ENCODE peak calls at places on chromosomes 11 and 22, in five cellular contexts. One of them, this sample, is unnamed.

GRCh38 chr11:62559204-62559603 is 12.6 kb upstream of the AHNAK start:
- DNase-seq in spleen: peak
- DNase-seq in stimulated activated CD4-positive, alpha-beta T cell treated with anti-CD3 and anti-CD28 coated beads, Interleukin-1b, Interleukin-23, amount 100 ng/mL, for 1 hour: no peak
- DNase-seq in fibroblast of lung: no peak
- DNase-seq in EL: no peak
- DNase-seq in this sample: no peak

GRCh38 chr11:119047205-119047604 is 9.8 kb downstream of the HYOU1 start:
- DNase-seq in spleen: peak
- DNase-seq in stimulated activated CD4-positive, alpha-beta T cell treated with anti-CD3 and anti-CD28 coated beads, Interleukin-1b, Interleukin-23, amount 100 ng/mL, for 1 hour: no peak
- DNase-seq in fibroblast of lung: no peak
- DNase-seq in EL: no peak
- DNase-seq in this sample: no peak

GRCh38 chr11:36071917-36072500 is 128.1 kb downstream of the LDLRAD3 start:
- DNase-seq in spleen: no peak
- DNase-seq in stimulated activated CD4-positive, alpha-beta T cell treated with anti-CD3 and anti-CD28 coated beads, Interleukin-1b, Interleukin-23, amount 100 ng/mL, for 1 hour: no peak
- DNase-seq in fibroblast of lung: no peak
- DNase-seq in EL: no peak
- DNase-seq in this sample: no peak

GRCh38 chr11:120547301-120547700 is 35.8 kb downstream of the GRIK4 start:
- DNase-seq in spleen: no peak
- DNase-seq in stimulated activated CD4-positive, alpha-beta T cell treated with anti-CD3 and anti-CD28 coated beads, Interleukin-1b, Interleukin-23, amount 100 ng/mL, for 1 hour: no peak
- DNase-seq in fibroblast of lung: peak
- DNase-seq in EL: peak
- DNase-seq in this sample: no peak

GRCh38 chr11:43738600-43739409 is 58.3 kb downstream of the HSD17B12 start:
- DNase-seq in spleen: no peak
- DNase-seq in stimulated activated CD4-positive, alpha-beta T cell treated with anti-CD3 and anti-CD28 coated beads, Interleukin-1b, Interleukin-23, amount 100 ng/mL, for 1 hour: no peak
- DNase-seq in fibroblast of lung: peak
- DNase-seq in EL: peak
- DNase-seq in this sample: peak

GRCh38 chr11:70517203-70517602 is 118.9 kb downstream of the CTTN start:
- DNase-seq in spleen: peak
- DNase-seq in stimulated activated CD4-positive, alpha-beta T cell treated with anti-CD3 and anti-CD28 coated beads, Interleukin-1b, Interleukin-23, amount 100 ng/mL, for 1 hour: no peak
- DNase-seq in fibroblast of lung: no peak
- DNase-seq in EL: no peak
- DNase-seq in this sample: no peak

GRCh38 chr11:5291207-5291838 is 10.4 kb downstream of the OR51B4 start:
- DNase-seq in spleen: no peak
- DNase-seq in stimulated activated CD4-positive, alpha-beta T cell treated with anti-CD3 and anti-CD28 coated beads, Interleukin-1b, Interleukin-23, amount 100 ng/mL, for 1 hour: no peak
- DNase-seq in fibroblast of lung: peak
- DNase-seq in EL: peak
- DNase-seq in this sample: no peak

GRCh38 chr11:27553186-27553585 is 46.6 kb upstream of the LIN7C start:
- DNase-seq in spleen: no peak
- DNase-seq in stimulated activated CD4-positive, alpha-beta T cell treated with anti-CD3 and anti-CD28 coated beads, Interleukin-1b, Interleukin-23, amount 100 ng/mL, for 1 hour: no peak
- DNase-seq in fibroblast of lung: no peak
- DNase-seq in EL: no peak
- DNase-seq in this sample: no peak

GRCh38 chr11:126637800-126638175 is 282.3 kb downstream of the ST3GAL4 start:
- DNase-seq in spleen: no peak
- DNase-seq in stimulated activated CD4-positive, alpha-beta T cell treated with anti-CD3 and anti-CD28 coated beads, Interleukin-1b, Interleukin-23, amount 100 ng/mL, for 1 hour: no peak
- DNase-seq in fibroblast of lung: peak
- DNase-seq in EL: peak
- DNase-seq in this sample: no peak

GRCh38 chr11:66936326-66936725 is 21.9 kb downstream of the PC start:
- DNase-seq in spleen: no peak
- DNase-seq in stimulated activated CD4-positive, alpha-beta T cell treated with anti-CD3 and anti-CD28 coated beads, Interleukin-1b, Interleukin-23, amount 100 ng/mL, for 1 hour: no peak
- DNase-seq in fibroblast of lung: peak
- DNase-seq in EL: peak
- DNase-seq in this sample: no peak

GRCh38 chr11:132821027-132821426 is 711.3 kb downstream of the OPCML start:
- DNase-seq in spleen: no peak
- DNase-seq in stimulated activated CD4-positive, alpha-beta T cell treated with anti-CD3 and anti-CD28 coated beads, Interleukin-1b, Interleukin-23, amount 100 ng/mL, for 1 hour: no peak
- DNase-seq in fibroblast of lung: no peak
- DNase-seq in EL: peak
- DNase-seq in this sample: no peak

GRCh38 chr22:45678961-45679912 is 7.6 kb downstream of the ATXN10 start:
- DNase-seq in spleen: no peak
- DNase-seq in stimulated activated CD4-positive, alpha-beta T cell treated with anti-CD3 and anti-CD28 coated beads, Interleukin-1b, Interleukin-23, amount 100 ng/mL, for 1 hour: no peak
- DNase-seq in fibroblast of lung: peak
- DNase-seq in EL: peak
- DNase-seq in this sample: no peak

GRCh38 chr22:32710896-32711295 is 90.6 kb upstream of the TIMP3 start:
- DNase-seq in spleen: no peak
- DNase-seq in stimulated activated CD4-positive, alpha-beta T cell treated with anti-CD3 and anti-CD28 coated beads, Interleukin-1b, Interleukin-23, amount 100 ng/mL, for 1 hour: no peak
- DNase-seq in fibroblast of lung: no peak
- DNase-seq in EL: no peak
- DNase-seq in this sample: no peak

GRCh38 chr22:38941488-38941987 is 15.9 kb upstream of the APOBEC3A start:
- DNase-seq in spleen: no peak
- DNase-seq in stimulated activated CD4-positive, alpha-beta T cell treated with anti-CD3 and anti-CD28 coated beads, Interleukin-1b, Interleukin-23, amount 100 ng/mL, for 1 hour: peak
- DNase-seq in fibroblast of lung: no peak
- DNase-seq in EL: no peak
- DNase-seq in this sample: no peak

GRCh38 chr11:24422371-24422770 is 74.5 kb upstream of the LUZP2 start:
- DNase-seq in spleen: no peak
- DNase-seq in stimulated activated CD4-positive, alpha-beta T cell treated with anti-CD3 and anti-CD28 coated beads, Interleukin-1b, Interleukin-23, amount 100 ng/mL, for 1 hour: no peak
- DNase-seq in fibroblast of lung: no peak
- DNase-seq in EL: peak
- DNase-seq in this sample: no peak

GRCh38 chr11:32232516-32232915 is 141.6 kb downstream of the RCN1 start:
- DNase-seq in spleen: no peak
- DNase-seq in stimulated activated CD4-positive, alpha-beta T cell treated with anti-CD3 and anti-CD28 coated beads, Interleukin-1b, Interleukin-23, amount 100 ng/mL, for 1 hour: no peak
- DNase-seq in fibroblast of lung: no peak
- DNase-seq in EL: no peak
- DNase-seq in this sample: no peak

GRCh38 chr11:31711137-31711536 is 100.0 kb downstream of the PAX6 start:
- DNase-seq in spleen: no peak
- DNase-seq in stimulated activated CD4-positive, alpha-beta T cell treated with anti-CD3 and anti-CD28 coated beads, Interleukin-1b, Interleukin-23, amount 100 ng/mL, for 1 hour: no peak
- DNase-seq in fibroblast of lung: no peak
- DNase-seq in EL: no peak
- DNase-seq in this sample: no peak

GRCh38 chr11:66467756-66468155 is 1.1 kb downstream of the PELI3 start:
- DNase-seq in spleen: peak
- DNase-seq in stimulated activated CD4-positive, alpha-beta T cell treated with anti-CD3 and anti-CD28 coated beads, Interleukin-1b, Interleukin-23, amount 100 ng/mL, for 1 hour: no peak
- DNase-seq in fibroblast of lung: peak
- DNase-seq in EL: no peak
- DNase-seq in this sample: no peak

GRCh38 chr11:74086242-74086884 is 77.5 kb upstream of the UCP3 start:
- DNase-seq in spleen: no peak
- DNase-seq in stimulated activated CD4-positive, alpha-beta T cell treated with anti-CD3 and anti-CD28 coated beads, Interleukin-1b, Interleukin-23, amount 100 ng/mL, for 1 hour: no peak
- DNase-seq in fibroblast of lung: no peak
- DNase-seq in EL: no peak
- DNase-seq in this sample: no peak

GRCh38 chr11:134951305-134951700 is 539.3 kb upstream of the B3GAT1 start:
- DNase-seq in spleen: no peak
- DNase-seq in stimulated activated CD4-positive, alpha-beta T cell treated with anti-CD3 and anti-CD28 coated beads, Interleukin-1b, Interleukin-23, amount 100 ng/mL, for 1 hour: no peak
- DNase-seq in fibroblast of lung: peak
- DNase-seq in EL: no peak
- DNase-seq in this sample: peak

GRCh38 chr22:22092101-22092500 is 109.5 kb upstream of the TOP3B start:
- DNase-seq in spleen: no peak
- DNase-seq in stimulated activated CD4-positive, alpha-beta T cell treated with anti-CD3 and anti-CD28 coated beads, Interleukin-1b, Interleukin-23, amount 100 ng/mL, for 1 hour: no peak
- DNase-seq in fibroblast of lung: no peak
- DNase-seq in EL: no peak
- DNase-seq in this sample: no peak

GRCh38 chr11:87290304-87290922 is 252.7 kb downstream of the TMEM135 start:
- DNase-seq in spleen: no peak
- DNase-seq in stimulated activated CD4-positive, alpha-beta T cell treated with anti-CD3 and anti-CD28 coated beads, Interleukin-1b, Interleukin-23, amount 100 ng/mL, for 1 hour: no peak
- DNase-seq in fibroblast of lung: peak
- DNase-seq in EL: peak
- DNase-seq in this sample: no peak

GRCh38 chr22:31277741-31278642 is 14.3 kb downstream of the PIK3IP1 start:
- DNase-seq in spleen: no peak
- DNase-seq in stimulated activated CD4-positive, alpha-beta T cell treated with anti-CD3 and anti-CD28 coated beads, Interleukin-1b, Interleukin-23, amount 100 ng/mL, for 1 hour: no peak
- DNase-seq in fibroblast of lung: no peak
- DNase-seq in EL: no peak
- DNase-seq in this sample: no peak

GRCh38 chr22:35411112-35411511 is 11.2 kb downstream of the MCM5 start:
- DNase-seq in spleen: peak
- DNase-seq in stimulated activated CD4-positive, alpha-beta T cell treated with anti-CD3 and anti-CD28 coated beads, Interleukin-1b, Interleukin-23, amount 100 ng/mL, for 1 hour: no peak
- DNase-seq in fibroblast of lung: no peak
- DNase-seq in EL: no peak
- DNase-seq in this sample: no peak

GRCh38 chr11:129273944-129274343 is 81.8 kb upstream of the ARHGAP32 start:
- DNase-seq in spleen: no peak
- DNase-seq in stimulated activated CD4-positive, alpha-beta T cell treated with anti-CD3 and anti-CD28 coated beads, Interleukin-1b, Interleukin-23, amount 100 ng/mL, for 1 hour: no peak
- DNase-seq in fibroblast of lung: no peak
- DNase-seq in EL: no peak
- DNase-seq in this sample: no peak

GRCh38 chr22:31276426-31277167 is 15.7 kb downstream of the PIK3IP1 start:
- DNase-seq in spleen: no peak
- DNase-seq in stimulated activated CD4-positive, alpha-beta T cell treated with anti-CD3 and anti-CD28 coated beads, Interleukin-1b, Interleukin-23, amount 100 ng/mL, for 1 hour: no peak
- DNase-seq in fibroblast of lung: no peak
- DNase-seq in EL: no peak
- DNase-seq in this sample: no peak

GRCh38 chr22:27919943-27920755 is 1.1 kb upstream of the PITPNB start:
- DNase-seq in spleen: no peak
- DNase-seq in stimulated activated CD4-positive, alpha-beta T cell treated with anti-CD3 and anti-CD28 coated beads, Interleukin-1b, Interleukin-23, amount 100 ng/mL, for 1 hour: no peak
- DNase-seq in fibroblast of lung: peak
- DNase-seq in EL: peak
- DNase-seq in this sample: no peak

GRCh38 chr11:14386895-14387480 is 28.0 kb upstream of the RRAS2 start:
- DNase-seq in spleen: no peak
- DNase-seq in stimulated activated CD4-positive, alpha-beta T cell treated with anti-CD3 and anti-CD28 coated beads, Interleukin-1b, Interleukin-23, amount 100 ng/mL, for 1 hour: no peak
- DNase-seq in fibroblast of lung: peak
- DNase-seq in EL: peak
- DNase-seq in this sample: no peak

GRCh38 chr22:37324340-37325023 is 42.2 kb downstream of the CYTH4 start:
- DNase-seq in spleen: no peak
- DNase-seq in stimulated activated CD4-positive, alpha-beta T cell treated with anti-CD3 and anti-CD28 coated beads, Interleukin-1b, Interleukin-23, amount 100 ng/mL, for 1 hour: no peak
- DNase-seq in fibroblast of lung: no peak
- DNase-seq in EL: no peak
- DNase-seq in this sample: no peak

GRCh38 chr22:36333632-36334031 is 54.1 kb downstream of the MYH9 start:
- DNase-seq in spleen: no peak
- DNase-seq in stimulated activated CD4-positive, alpha-beta T cell treated with anti-CD3 and anti-CD28 coated beads, Interleukin-1b, Interleukin-23, amount 100 ng/mL, for 1 hour: no peak
- DNase-seq in fibroblast of lung: no peak
- DNase-seq in EL: no peak
- DNase-seq in this sample: no peak

GRCh38 chr11:76568144-76568543 is 102.4 kb downstream of the LRRC32 start:
- DNase-seq in spleen: no peak
- DNase-seq in stimulated activated CD4-positive, alpha-beta T cell treated with anti-CD3 and anti-CD28 coated beads, Interleukin-1b, Interleukin-23, amount 100 ng/mL, for 1 hour: no peak
- DNase-seq in fibroblast of lung: no peak
- DNase-seq in EL: no peak
- DNase-seq in this sample: no peak

GRCh38 chr11:126146454-126147192 is 64.8 kb downstream of the RPUSD4 start:
- DNase-seq in spleen: peak
- DNase-seq in stimulated activated CD4-positive, alpha-beta T cell treated with anti-CD3 and anti-CD28 coated beads, Interleukin-1b, Interleukin-23, amount 100 ng/mL, for 1 hour: no peak
- DNase-seq in fibroblast of lung: no peak
- DNase-seq in EL: no peak
- DNase-seq in this sample: no peak

GRCh38 chr22:40578171-40578570 is 58.3 kb downstream of the MRTFA start:
- DNase-seq in spleen: no peak
- DNase-seq in stimulated activated CD4-positive, alpha-beta T cell treated with anti-CD3 and anti-CD28 coated beads, Interleukin-1b, Interleukin-23, amount 100 ng/mL, for 1 hour: no peak
- DNase-seq in fibroblast of lung: no peak
- DNase-seq in EL: no peak
- DNase-seq in this sample: no peak

GRCh38 chr11:19980388-19980787 is 179.9 kb downstream of the DBX1 start:
- DNase-seq in spleen: no peak
- DNase-seq in stimulated activated CD4-positive, alpha-beta T cell treated with anti-CD3 and anti-CD28 coated beads, Interleukin-1b, Interleukin-23, amount 100 ng/mL, for 1 hour: no peak
- DNase-seq in fibroblast of lung: peak
- DNase-seq in EL: no peak
- DNase-seq in this sample: no peak

GRCh38 chr22:26702906-26703830 is 45.8 kb downstream of the MIAT start:
- DNase-seq in spleen: no peak
- DNase-seq in stimulated activated CD4-positive, alpha-beta T cell treated with anti-CD3 and anti-CD28 coated beads, Interleukin-1b, Interleukin-23, amount 100 ng/mL, for 1 hour: no peak
- DNase-seq in fibroblast of lung: peak
- DNase-seq in EL: peak
- DNase-seq in this sample: no peak